ENCODE peak calls at places on chromosomes 4 and X, in six cellular contexts. One of them, this sample, is unnamed.

GRCh38 chrX:132114607-132115006 is 13.2 kb downstream of the FRMD7 start:
- DNase-seq in NB4: no peak
- DNase-seq in left lung: no peak
- DNase-seq in A549: no peak
- DNase-seq in fibroblast of the aortic adventitia: no peak
- DNase-seq in body of pancreas: no peak
- DNase-seq in this sample: no peak

GRCh38 chr4:107665001-107665400 is 55.0 kb downstream of the PAPSS1 start:
- DNase-seq in left lung: no peak
- DNase-seq in NB4: no peak
- DNase-seq in fibroblast of the aortic adventitia: peak; percentile 28
- DNase-seq in body of pancreas: no peak
- DNase-seq in A549: no peak
- DNase-seq in this sample: no peak

GRCh38 chrX:98956014-98956413 is 1454.1 kb downstream of the PCDH19 start:
- DNase-seq in body of pancreas: no peak
- DNase-seq in NB4: peak; percentile 4
- DNase-seq in left lung: no peak
- DNase-seq in fibroblast of the aortic adventitia: no peak
- DNase-seq in A549: no peak
- DNase-seq in this sample: no peak

GRCh38 chrX:134685662-134686061 is 27.4 kb upstream of the PLAC1 start:
- DNase-seq in fibroblast of the aortic adventitia: no peak
- DNase-seq in body of pancreas: no peak
- DNase-seq in A549: no peak
- DNase-seq in left lung: no peak
- DNase-seq in NB4: no peak
- DNase-seq in this sample: no peak

GRCh38 chr4:5635826-5636196 is 72.5 kb downstream of the EVC2 start:
- DNase-seq in fibroblast of the aortic adventitia: peak; percentile 65
- DNase-seq in NB4: no peak
- DNase-seq in A549: peak; percentile 3
- DNase-seq in left lung: no peak
- DNase-seq in body of pancreas: no peak
- DNase-seq in this sample: no peak

GRCh38 chr4:120916937-120917336 is 5.6 kb downstream of the PRDM5 start:
- DNase-seq in fibroblast of the aortic adventitia: no peak
- DNase-seq in body of pancreas: no peak
- DNase-seq in NB4: no peak
- DNase-seq in A549: no peak
- DNase-seq in left lung: no peak
- DNase-seq in this sample: no peak

GRCh38 chrX:135463937-135464336 is 42.2 kb downstream of the SMIM10L2A start:
- DNase-seq in left lung: no peak
- DNase-seq in body of pancreas: no peak
- DNase-seq in fibroblast of the aortic adventitia: peak; percentile 10
- DNase-seq in NB4: peak; percentile 10
- DNase-seq in A549: peak; percentile 6
- DNase-seq in this sample: no peak

GRCh38 chr4:106301393-106302084 is 14.5 kb downstream of the TBCK start:
- DNase-seq in left lung: no peak
- DNase-seq in fibroblast of the aortic adventitia: peak; percentile 73
- DNase-seq in body of pancreas: no peak
- DNase-seq in NB4: no peak
- DNase-seq in A549: no peak
- DNase-seq in this sample: no peak

GRCh38 chrX:71665747-71666146 is 1.6 kb upstream of the LOC101059915 start:
- DNase-seq in fibroblast of the aortic adventitia: no peak
- DNase-seq in left lung: no peak
- DNase-seq in A549: no peak
- DNase-seq in NB4: no peak
- DNase-seq in body of pancreas: no peak
- DNase-seq in this sample: no peak

GRCh38 chr4:162061214-162061613 is 102.6 kb downstream of the FSTL5 start:
- DNase-seq in left lung: no peak
- DNase-seq in fibroblast of the aortic adventitia: no peak
- DNase-seq in A549: peak; percentile 5
- DNase-seq in body of pancreas: no peak
- DNase-seq in NB4: no peak
- DNase-seq in this sample: peak; percentile 14

GRCh38 chr4:72860766-72861165 is 208.8 kb downstream of the COX18 start:
- DNase-seq in left lung: no peak
- DNase-seq in NB4: no peak
- DNase-seq in body of pancreas: no peak
- DNase-seq in A549: no peak
- DNase-seq in fibroblast of the aortic adventitia: peak; percentile 9
- DNase-seq in this sample: no peak

GRCh38 chr4:3644849-3645627 is 112.8 kb upstream of the LRPAP1 start:
- DNase-seq in fibroblast of the aortic adventitia: peak; percentile 10
- DNase-seq in NB4: peak; percentile 77
- DNase-seq in left lung: peak; percentile 74
- DNase-seq in A549: peak; percentile 13
- DNase-seq in body of pancreas: no peak
- DNase-seq in this sample: no peak

GRCh38 chr4:181728567-181728966 is 514.6 kb upstream of the TENM3 start:
- DNase-seq in body of pancreas: no peak
- DNase-seq in A549: no peak
- DNase-seq in fibroblast of the aortic adventitia: no peak
- DNase-seq in NB4: no peak
- DNase-seq in left lung: no peak
- DNase-seq in this sample: no peak

GRCh38 chr4:154490261-154490588 is 1.4 kb downstream of the DCHS2 start:
- DNase-seq in body of pancreas: no peak
- DNase-seq in fibroblast of the aortic adventitia: no peak
- DNase-seq in left lung: peak; percentile 75
- DNase-seq in A549: no peak
- DNase-seq in NB4: no peak
- DNase-seq in this sample: no peak

GRCh38 chr4:48947731-48948130 is 38.3 kb upstream of the CWH43 start:
- DNase-seq in A549: no peak
- DNase-seq in fibroblast of the aortic adventitia: no peak
- DNase-seq in body of pancreas: no peak
- DNase-seq in left lung: no peak
- DNase-seq in NB4: no peak
- DNase-seq in this sample: no peak

GRCh38 chr4:48692897-48693296 is 87.2 kb downstream of the FRYL start:
- DNase-seq in body of pancreas: no peak
- DNase-seq in fibroblast of the aortic adventitia: peak; percentile 22
- DNase-seq in A549: no peak
- DNase-seq in NB4: no peak
- DNase-seq in left lung: no peak
- DNase-seq in this sample: no peak

GRCh38 chrX:134481339-134481738 is 21.4 kb downstream of the HPRT1 start:
- DNase-seq in body of pancreas: no peak
- DNase-seq in A549: no peak
- DNase-seq in fibroblast of the aortic adventitia: no peak
- DNase-seq in NB4: no peak
- DNase-seq in left lung: no peak
- DNase-seq in this sample: no peak

GRCh38 chrX:53682885-53683555 is 3.5 kb downstream of the HUWE1 start:
- DNase-seq in fibroblast of the aortic adventitia: peak; percentile 59
- DNase-seq in body of pancreas: no peak
- DNase-seq in A549: peak; percentile 79
- DNase-seq in NB4: peak; percentile 71
- DNase-seq in left lung: no peak
- DNase-seq in this sample: no peak

GRCh38 chr4:140296335-140296753 is 77.1 kb upstream of the SCOC start:
- DNase-seq in A549: peak; percentile 17
- DNase-seq in fibroblast of the aortic adventitia: peak; percentile 95
- DNase-seq in body of pancreas: peak; percentile 25
- DNase-seq in left lung: no peak
- DNase-seq in NB4: no peak
- DNase-seq in this sample: peak; percentile 65

GRCh38 chrX:29237972-29238371 is 650.7 kb downstream of the IL1RAPL1 start:
- DNase-seq in body of pancreas: no peak
- DNase-seq in left lung: no peak
- DNase-seq in A549: no peak
- DNase-seq in NB4: no peak
- DNase-seq in fibroblast of the aortic adventitia: no peak
- DNase-seq in this sample: no peak

GRCh38 chr4:15034071-15034764 is 31.9 kb downstream of the CPEB2 start:
- DNase-seq in NB4: no peak
- DNase-seq in A549: no peak
- DNase-seq in body of pancreas: no peak
- DNase-seq in left lung: no peak
- DNase-seq in fibroblast of the aortic adventitia: no peak
- DNase-seq in this sample: no peak

GRCh38 chr4:185039508-185040273 is 21.4 kb downstream of the HELT start:
- DNase-seq in NB4: peak; percentile 86
- DNase-seq in body of pancreas: peak; percentile 52
- DNase-seq in A549: peak; percentile 53
- DNase-seq in left lung: no peak
- DNase-seq in fibroblast of the aortic adventitia: peak; percentile 81
- DNase-seq in this sample: peak; percentile 18

GRCh38 chrX:103565752-103566151 is 19.6 kb upstream of the TCEAL4 start:
- DNase-seq in NB4: no peak
- DNase-seq in left lung: no peak
- DNase-seq in fibroblast of the aortic adventitia: peak; percentile 72
- DNase-seq in body of pancreas: no peak
- DNase-seq in A549: no peak
- DNase-seq in this sample: peak; percentile 12

GRCh38 chrX:38018734-38019410 is 12.5 kb downstream of the SYTL5 start:
- DNase-seq in A549: no peak
- DNase-seq in left lung: no peak
- DNase-seq in body of pancreas: no peak
- DNase-seq in fibroblast of the aortic adventitia: peak; percentile 28
- DNase-seq in NB4: no peak
- DNase-seq in this sample: no peak

GRCh38 chrX:70166601-70167590 is 10.4 kb upstream of the DGAT2L6 start:
- DNase-seq in fibroblast of the aortic adventitia: peak; percentile 57
- DNase-seq in NB4: peak; percentile 81
- DNase-seq in left lung: no peak
- DNase-seq in body of pancreas: no peak
- DNase-seq in A549: peak; percentile 12
- DNase-seq in this sample: peak; percentile 37

GRCh38 chrX:31071262-31071661 is 579 bp downstream of the FTHL17 start:
- DNase-seq in NB4: no peak
- DNase-seq in A549: no peak
- DNase-seq in left lung: peak; percentile 42
- DNase-seq in body of pancreas: no peak
- DNase-seq in fibroblast of the aortic adventitia: no peak
- DNase-seq in this sample: no peak

GRCh38 chrX:41823402-41823801 is 99.4 kb downstream of the GPR82 start:
- DNase-seq in A549: peak; percentile 10
- DNase-seq in left lung: no peak
- DNase-seq in NB4: no peak
- DNase-seq in fibroblast of the aortic adventitia: peak; percentile 28
- DNase-seq in body of pancreas: no peak
- DNase-seq in this sample: no peak

GRCh38 chr4:39626913-39627312 is 11.8 kb downstream of the SMIM14 start:
- DNase-seq in fibroblast of the aortic adventitia: no peak
- DNase-seq in left lung: no peak
- DNase-seq in NB4: no peak
- DNase-seq in A549: no peak
- DNase-seq in body of pancreas: no peak
- DNase-seq in this sample: no peak
- H3K4me3 ChIP-seq in fibroblast of the aortic adventitia: no peak overlapping the region
- H3K4me3 ChIP-seq in left lung: no peak overlapping the region
- H3K4me3 ChIP-seq in NB4: no peak overlapping the region
- H3K4me3 ChIP-seq in A549: no peak overlapping the region
- H3K4me3 ChIP-seq in body of pancreas: no peak overlapping the region
- H3K4me3 ChIP-seq in this sample: no peak overlapping the region

DNA sequence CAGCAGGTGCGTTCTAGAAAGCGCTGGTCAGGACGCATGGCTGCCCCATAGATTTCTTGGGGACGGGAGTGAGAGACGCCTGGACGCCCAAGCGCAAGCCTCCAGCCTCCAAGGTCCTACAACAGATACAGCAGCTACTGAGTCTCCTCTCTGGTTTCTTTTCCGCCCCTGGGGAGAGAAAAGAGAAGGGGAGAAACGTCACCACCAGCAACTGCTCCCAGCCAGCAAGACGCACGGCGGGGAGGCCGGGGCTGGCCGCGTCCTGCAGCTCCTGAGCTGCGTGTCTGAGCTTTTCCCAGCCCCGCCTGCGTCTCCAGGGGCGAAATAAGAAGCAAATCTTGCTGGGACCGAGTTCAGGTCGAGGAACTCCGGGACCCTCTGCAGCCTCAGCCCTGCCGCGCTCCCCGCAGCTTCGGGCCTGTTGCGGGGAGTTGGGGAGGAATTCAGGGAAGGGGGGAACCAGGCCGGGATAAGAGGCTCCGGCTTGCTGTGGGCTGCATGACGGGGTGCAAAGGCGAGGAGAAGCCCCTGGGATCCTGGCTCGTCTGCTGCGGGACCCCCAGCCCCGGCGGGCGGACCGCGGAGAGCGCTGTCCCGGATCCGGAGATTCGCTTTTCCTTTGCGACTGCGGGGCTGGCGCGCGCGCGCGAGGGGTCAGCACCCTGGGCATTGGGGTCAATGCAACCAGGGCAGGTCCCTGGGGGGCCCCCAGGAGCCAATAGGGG is 6.8 kb upstream of the SHOX start:
- DNase-seq in body of pancreas: no peak
- DNase-seq in left lung: no peak
- DNase-seq in NB4: peak; percentile 26
- DNase-seq in A549: peak; percentile 73
- DNase-seq in fibroblast of the aortic adventitia: no peak
- DNase-seq in this sample: no peak
- H3K4me3 ChIP-seq in body of pancreas: no peak overlapping the region
- H3K4me3 ChIP-seq in left lung: no peak overlapping the region
- H3K4me3 ChIP-seq in NB4: no peak overlapping the region
- H3K4me3 ChIP-seq in A549: no peak overlapping the region
- H3K4me3 ChIP-seq in fibroblast of the aortic adventitia: no peak overlapping the region
- H3K4me3 ChIP-seq in this sample: no peak overlapping the region

DNA sequence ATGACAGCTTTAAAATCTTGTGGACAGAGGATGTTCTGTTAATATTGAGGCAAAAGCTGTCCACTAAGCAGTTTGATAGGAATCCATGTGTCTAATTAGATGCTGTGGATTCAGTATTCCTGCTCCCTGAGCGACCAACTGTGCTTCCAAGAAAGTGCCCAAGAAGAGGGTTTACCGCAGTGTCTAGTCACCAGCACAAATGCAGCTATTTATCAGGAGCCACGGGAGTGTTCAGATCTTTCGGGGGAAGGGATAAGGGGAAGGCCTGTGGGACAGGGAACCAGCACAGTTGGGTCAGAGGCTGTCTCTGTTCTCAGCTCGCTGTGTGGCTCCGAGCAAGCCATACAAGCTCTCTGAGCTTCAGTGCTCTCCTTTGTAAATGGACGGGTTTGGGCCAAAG is 132.9 kb downstream of the AFAP1 start:
- DNase-seq in A549: no peak
- DNase-seq in body of pancreas: no peak
- DNase-seq in NB4: no peak
- DNase-seq in left lung: no peak
- DNase-seq in fibroblast of the aortic adventitia: no peak
- DNase-seq in this sample: no peak
- H3K4me3 ChIP-seq in A549: peak overlapping the region; percentile 5
- H3K4me3 ChIP-seq in body of pancreas: no peak overlapping the region
- H3K4me3 ChIP-seq in NB4: no peak overlapping the region
- H3K4me3 ChIP-seq in left lung: no peak overlapping the region
- H3K4me3 ChIP-seq in fibroblast of the aortic adventitia: no peak overlapping the region
- H3K4me3 ChIP-seq in this sample: no peak overlapping the region

DNA sequence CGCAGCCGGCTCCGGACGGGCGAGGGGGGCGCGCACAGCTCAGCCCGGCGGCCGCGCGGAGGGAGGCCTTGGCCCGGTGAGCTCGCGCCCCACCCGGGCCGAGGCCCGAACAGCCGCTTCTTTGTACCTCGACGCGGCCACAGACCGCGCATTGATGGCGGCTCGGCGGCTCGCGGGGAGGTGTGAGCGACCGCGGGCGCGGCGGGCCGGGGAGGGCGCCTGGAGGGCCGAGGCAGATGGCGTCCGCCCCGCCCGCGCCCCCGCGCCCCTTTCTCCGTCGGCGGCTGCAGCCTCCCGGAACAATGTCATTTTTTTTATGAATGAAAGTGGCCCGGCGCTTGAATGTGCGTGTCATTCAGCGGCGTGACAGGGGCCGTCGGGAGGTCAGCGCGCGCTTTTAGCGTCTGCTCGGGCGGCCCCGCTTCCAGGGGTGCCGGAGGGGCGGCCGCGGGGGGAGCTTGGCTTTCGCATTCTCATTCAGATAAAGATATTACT is 1.8 kb downstream of the FGFR3 start:
- DNase-seq in body of pancreas: no peak
- DNase-seq in left lung: no peak
- DNase-seq in NB4: peak; percentile 41
- DNase-seq in A549: no peak
- DNase-seq in fibroblast of the aortic adventitia: no peak
- DNase-seq in this sample: no peak
- H3K4me3 ChIP-seq in body of pancreas: no peak overlapping the region
- H3K4me3 ChIP-seq in left lung: peak overlapping the region; percentile 43
- H3K4me3 ChIP-seq in NB4: no peak overlapping the region
- H3K4me3 ChIP-seq in A549: peak overlapping the region; percentile 62
- H3K4me3 ChIP-seq in fibroblast of the aortic adventitia: no peak overlapping the region
- H3K4me3 ChIP-seq in this sample: peak overlapping the region; percentile 41

This sample was measured in kidney epithelial cell.